ENCODE peak calls at places on chromosomes 1 and 21, in five cellular contexts. One of them, this sample, is unnamed.

GRCh38 chr1:75135829-75136142 is 1.6 kb downstream of the LHX8 start:
- DNase-seq in SJSA1: no peak
- DNase-seq in IMR-90: no peak
- DNase-seq in stomach: no peak
- DNase-seq in stimulated activated CD8-positive, alpha-beta memory T cell treated with anti-CD3 and anti-CD28 coated beads, Interleukin-7, amount 100 ng/mL, for 24 hours: no peak
- DNase-seq in this sample: no peak

GRCh38 chr1:158035976-158036583 is 42.6 kb downstream of the KIRREL1 start:
- DNase-seq in stomach: no peak
- DNase-seq in SJSA1: peak
- DNase-seq in IMR-90: peak
- DNase-seq in stimulated activated CD8-positive, alpha-beta memory T cell treated with anti-CD3 and anti-CD28 coated beads, Interleukin-7, amount 100 ng/mL, for 24 hours: no peak
- DNase-seq in this sample: peak

GRCh38 chr1:54849219-54850081 is 37.5 kb downstream of the DHCR24 start:
- DNase-seq in stomach: no peak
- DNase-seq in SJSA1: peak
- DNase-seq in IMR-90: no peak
- DNase-seq in stimulated activated CD8-positive, alpha-beta memory T cell treated with anti-CD3 and anti-CD28 coated beads, Interleukin-7, amount 100 ng/mL, for 24 hours: no peak
- DNase-seq in this sample: no peak

GRCh38 chr21:42922918-42923317 is 2.5 kb downstream of the ERVH48-1 start:
- DNase-seq in IMR-90: no peak
- DNase-seq in stimulated activated CD8-positive, alpha-beta memory T cell treated with anti-CD3 and anti-CD28 coated beads, Interleukin-7, amount 100 ng/mL, for 24 hours: no peak
- DNase-seq in SJSA1: no peak
- DNase-seq in stomach: no peak
- DNase-seq in this sample: no peak

GRCh38 chr1:223136086-223136485 is 7.0 kb downstream of the TLR5 start:
- DNase-seq in IMR-90: no peak
- DNase-seq in stomach: no peak
- DNase-seq in SJSA1: no peak
- DNase-seq in stimulated activated CD8-positive, alpha-beta memory T cell treated with anti-CD3 and anti-CD28 coated beads, Interleukin-7, amount 100 ng/mL, for 24 hours: no peak
- DNase-seq in this sample: no peak

GRCh38 chr21:37385179-37385765 is 18.7 kb downstream of the DYRK1A start:
- DNase-seq in IMR-90: no peak
- DNase-seq in SJSA1: no peak
- DNase-seq in stimulated activated CD8-positive, alpha-beta memory T cell treated with anti-CD3 and anti-CD28 coated beads, Interleukin-7, amount 100 ng/mL, for 24 hours: no peak
- DNase-seq in stomach: no peak
- DNase-seq in this sample: no peak

GRCh38 chr1:71630073-71630472 is 549.2 kb upstream of the ZRANB2 start:
- DNase-seq in IMR-90: peak
- DNase-seq in stomach: no peak
- DNase-seq in SJSA1: no peak
- DNase-seq in stimulated activated CD8-positive, alpha-beta memory T cell treated with anti-CD3 and anti-CD28 coated beads, Interleukin-7, amount 100 ng/mL, for 24 hours: no peak
- DNase-seq in this sample: no peak

GRCh38 chr1:94258873-94259331 is 21.5 kb upstream of the ARHGAP29 start:
- DNase-seq in stimulated activated CD8-positive, alpha-beta memory T cell treated with anti-CD3 and anti-CD28 coated beads, Interleukin-7, amount 100 ng/mL, for 24 hours: no peak
- DNase-seq in SJSA1: no peak
- DNase-seq in IMR-90: peak
- DNase-seq in stomach: no peak
- DNase-seq in this sample: no peak

GRCh38 chr1:30912203-30912602 is 3.6 kb upstream of the SDC3 start:
- DNase-seq in IMR-90: no peak
- DNase-seq in SJSA1: no peak
- DNase-seq in stomach: no peak
- DNase-seq in stimulated activated CD8-positive, alpha-beta memory T cell treated with anti-CD3 and anti-CD28 coated beads, Interleukin-7, amount 100 ng/mL, for 24 hours: no peak
- DNase-seq in this sample: no peak

GRCh38 chr1:180527270-180527669 is 24.9 kb upstream of the ACBD6 start:
- DNase-seq in stomach: no peak
- DNase-seq in SJSA1: peak
- DNase-seq in IMR-90: peak
- DNase-seq in stimulated activated CD8-positive, alpha-beta memory T cell treated with anti-CD3 and anti-CD28 coated beads, Interleukin-7, amount 100 ng/mL, for 24 hours: no peak
- DNase-seq in this sample: no peak